ENCODE peak calls at places on chromosomes 2 and 18, in eight cellular contexts. Q is effector CD8-positive, alpha-beta T cell; R is iPS-NIHi11; A is lower lobe of right lung; G is thyroid gland; P is activated T-cell treated with anti-CD3 and anti-CD28 coated beads, Interleukin-2, amount 50 U/mL, for 4 hours; Z is EL; U is NCI-H1048. T is an unnamed sample.

GRCh38 chr2:118387509-118387908 is 299.2 kb downstream of the INSIG2 start:
- DNase-seq in Q (no peak), R (no peak), A (no peak), G (no peak), P (no peak), Z (peak), U (no peak), T (peak)

GRCh38 chr2:96103388-96103705 is 13.0 kb downstream of the ADRA2B start:
- DNase-seq in Q (no peak), R (no peak), A (peak), G (no peak), P (no peak), Z (no peak), U (no peak), T (no peak)

GRCh38 chr2:30662268-30663131 is 144.7 kb downstream of the CAPN13 start:
- DNase-seq in Q (no peak), R (no peak), A (no peak), G (no peak), P (no peak), Z (no peak), U (no peak), T (no peak)

GRCh38 chr18:24344509-24344908 is 53.1 kb downstream of the OSBPL1A start:
- DNase-seq in Q (no peak), R (no peak), A (no peak), G (no peak), P (no peak), Z (no peak), U (no peak), T (no peak)

GRCh38 chr2:8327371-8328100 is 354.3 kb upstream of the ID2 start:
- DNase-seq in Q (no peak), R (no peak), A (no peak), G (no peak), P (no peak), Z (no peak), U (no peak), T (no peak)

GRCh38 chr2:138777996-138778395 is 2.2 kb downstream of the NXPH2 start:
- DNase-seq in Q (no peak), R (peak), A (no peak), G (no peak), P (no peak), Z (peak), U (no peak), T (no peak)

GRCh38 chr2:104932243-104932642 is 78.3 kb downstream of the POU3F3 start:
- DNase-seq in Q (no peak), R (no peak), A (no peak), G (no peak), P (no peak), Z (no peak), U (no peak), T (no peak)

GRCh38 chr2:215808194-215808593 is 205.2 kb downstream of the MREG start:
- DNase-seq in Q (no peak), R (no peak), A (no peak), G (no peak), P (no peak), Z (no peak), U (no peak), T (no peak)

GRCh38 chr2:60549250-60550150 is 4.0 kb downstream of the BCL11A start:
- DNase-seq in Q (no peak), R (no peak), A (peak), G (peak), P (no peak), Z (peak), U (no peak), T (no peak)

GRCh38 chr2:158179660-158180059 is 78.0 kb downstream of the UPP2 start:
- DNase-seq in Q (no peak), R (no peak), A (no peak), G (no peak), P (no peak), Z (peak), U (no peak), T (no peak)

GRCh38 chr2:172012688-172013358 is 13.1 kb downstream of the METAP1D start:
- DNase-seq in Q (no peak), R (peak), A (no peak), G (no peak), P (no peak), Z (no peak), U (no peak), T (no peak)

GRCh38 chr18:73163236-73163635 is 295.4 kb upstream of the NETO1 start:
- DNase-seq in Q (no peak), R (no peak), A (no peak), G (no peak), P (no peak), Z (no peak), U (no peak), T (no peak)

GRCh38 chr2:37629529-37629928 is 41.9 kb downstream of the CDC42EP3 start:
- DNase-seq in Q (no peak), R (no peak), A (no peak), G (no peak), P (no peak), Z (peak), U (no peak), T (no peak)

GRCh38 chr2:55010149-55010591 is 40.1 kb downstream of the RTN4 start:
- DNase-seq in Q (no peak), R (peak), A (peak), G (peak), P (no peak), Z (peak), U (peak), T (no peak)

GRCh38 chr18:63775166-63775730 is at the start of gene SERPINB7:
- DNase-seq in Q (no peak), R (no peak), A (no peak), G (no peak), P (no peak), Z (peak), U (no peak), T (peak)

GRCh38 chr2:16630463-16630862 is 35.2 kb downstream of the CYRIA start:
- DNase-seq in Q (no peak), R (no peak), A (no peak), G (no peak), P (no peak), Z (no peak), U (no peak), T (no peak)

GRCh38 chr2:57828221-57828620 is 218.4 kb upstream of the VRK2 start:
- DNase-seq in Q (no peak), R (no peak), A (no peak), G (no peak), P (no peak), Z (no peak), U (no peak), T (no peak)

GRCh38 chr2:144426981-144427479 is 92.9 kb downstream of the ZEB2 start:
- DNase-seq in Q (no peak), R (no peak), A (no peak), G (peak), P (no peak), Z (peak), U (no peak), T (peak)

GRCh38 chr2:24046599-24046929 is 627 bp downstream of the WDCP start:
- DNase-seq in Q (no peak), R (no peak), A (no peak), G (no peak), P (no peak), Z (no peak), U (no peak), T (no peak)

GRCh38 chr18:582465-582864 is 2.3 kb downstream of the CETN1 start:
- DNase-seq in Q (no peak), R (no peak), A (no peak), G (no peak), P (no peak), Z (no peak), U (no peak), T (no peak)

GRCh38 chr2:191228861-191229260 is 16.3 kb upstream of the MYO1B start:
- DNase-seq in Q (no peak), R (no peak), A (peak), G (no peak), P (no peak), Z (no peak), U (no peak), T (no peak)

GRCh38 chr2:75320893-75321292 is 121.6 kb upstream of the TACR1 start:
- DNase-seq in Q (no peak), R (no peak), A (no peak), G (no peak), P (no peak), Z (peak), U (no peak), T (no peak)

GRCh38 chr2:219641390-219642063 is 14.1 kb downstream of the SLC4A3 start:
- DNase-seq in Q (no peak), R (no peak), A (no peak), G (no peak), P (no peak), Z (no peak), U (no peak), T (no peak)

GRCh38 chr2:174336403-174337336 is 1.9 kb downstream of the SP9 start:
- DNase-seq in Q (no peak), R (peak), A (peak), G (peak), P (no peak), Z (peak), U (no peak), T (no peak)

GRCh38 chr18:28095041-28095440 is 81.9 kb downstream of the CDH2 start:
- DNase-seq in Q (no peak), R (no peak), A (no peak), G (no peak), P (no peak), Z (peak), U (no peak), T (no peak)

GRCh38 chr2:151344906-151345305 is 12.5 kb upstream of the TNFAIP6 start:
- DNase-seq in Q (no peak), R (no peak), A (no peak), G (no peak), P (no peak), Z (no peak), U (no peak), T (no peak)

GRCh38 chr2:121776885-121777698 is 21.6 kb downstream of the TSN start:
- DNase-seq in Q (no peak), R (no peak), A (no peak), G (no peak), P (no peak), Z (no peak), U (no peak), T (no peak)

GRCh38 chr2:104938226-104938941 is 84.5 kb downstream of the POU3F3 start:
- DNase-seq in Q (no peak), R (no peak), A (no peak), G (no peak), P (no peak), Z (no peak), U (no peak), T (no peak)

GRCh38 chr2:209380278-209380677 is 43.6 kb upstream of the MAP2 start:
- DNase-seq in Q (no peak), R (peak), A (no peak), G (no peak), P (no peak), Z (no peak), U (no peak), T (no peak)

GRCh38 chr2:188414869-188415753 is 123.4 kb downstream of the GULP1 start:
- DNase-seq in Q (no peak), R (no peak), A (no peak), G (no peak), P (no peak), Z (peak), U (no peak), T (no peak)

GRCh38 chr2:73009177-73009839 is 62.2 kb downstream of the SFXN5 start:
- DNase-seq in Q (no peak), R (no peak), A (no peak), G (no peak), P (no peak), Z (no peak), U (no peak), T (no peak)

GRCh38 chr2:48249093-48249492 is 280.9 kb upstream of the STON1 start:
- DNase-seq in Q (no peak), R (no peak), A (no peak), G (no peak), P (no peak), Z (peak), U (no peak), T (no peak)

GRCh38 chr2:103139628-103140268 is 377.9 kb downstream of the TMEM182 start:
- DNase-seq in Q (no peak), R (no peak), A (no peak), G (no peak), P (no peak), Z (no peak), U (no peak), T (no peak)

GRCh38 chr18:37252854-37253396 is 312.7 kb downstream of the CELF4 start:
- DNase-seq in Q (no peak), R (no peak), A (no peak), G (no peak), P (no peak), Z (no peak), U (no peak), T (no peak)

GRCh38 chr2:12262681-12263436 is 453.9 kb upstream of the TRIB2 start:
- DNase-seq in Q (no peak), R (no peak), A (no peak), G (no peak), P (no peak), Z (peak), U (no peak), T (no peak)

GRCh38 chr2:83282067-83282795 is 1176.8 kb downstream of the SUCLG1 start:
- DNase-seq in Q (no peak), R (no peak), A (no peak), G (no peak), P (no peak), Z (no peak), U (no peak), T (no peak)

T was measured in non-pigmented ciliary epithelial cell.